ENCODE peak calls at places on chromosomes 12 and 14, in five cellular contexts. M is K562, P is A549, W is thyroid gland, G is spleen. I is an unnamed sample.

GRCh38 chr14:60648169-60648933 is 926 bp downstream of the SIX1 start:
- DNase-seq in M (peak; percentile 34), G (no peak), P (peak; percentile 41), W (no peak), I (no peak)

GRCh38 chr12:132343294-132343972 is 14.0 kb upstream of the GALNT9 start:
- DNase-seq in G (no peak), P (no peak), W (no peak), M (no peak), I (no peak)

GRCh38 chr12:101089271-101089670 is 120.8 kb downstream of the SLC5A8 start:
- DNase-seq in P (no peak), W (no peak), G (no peak), M (no peak), I (no peak)

GRCh38 chr14:38578278-38578681 is 322.4 kb upstream of the CLEC14A start:
- DNase-seq in P (no peak), G (no peak), W (no peak), M (no peak), I (no peak)

GRCh38 chr12:43969882-43970281 is 134.0 kb downstream of the TMEM117 start:
- DNase-seq in G (no peak), M (no peak), W (no peak), P (peak; percentile 41), I (no peak)

GRCh38 chr14:76227450-76228050 is 75.8 kb downstream of the GPATCH2L start:
- DNase-seq in M (no peak), W (no peak), P (peak; percentile 28), G (no peak), I (peak; percentile 15)

GRCh38 chr12:68761901-68762630 is 16.1 kb downstream of the SLC35E3 start:
- DNase-seq in G (peak; percentile 58), P (no peak), M (no peak), W (no peak), I (no peak)

GRCh38 chr12:54688309-54689033 is 40.3 kb upstream of the DCD start:
- DNase-seq in P (no peak), M (no peak), G (no peak), W (no peak), I (no peak)

GRCh38 chr12:104604995-104605675 is 148.4 kb downstream of the CHST11 start:
- DNase-seq in P (no peak), G (no peak), M (no peak), W (no peak), I (no peak)

GRCh38 chr12:47910486-47910885 is 5.7 kb upstream of the VDR start:
- DNase-seq in P (no peak), M (no peak), W (no peak), G (no peak), I (no peak)

GRCh38 chr12:4141344-4142270 is 132.0 kb upstream of the CCND2 start:
- DNase-seq in G (no peak), W (no peak), M (no peak), P (no peak), I (no peak)

GRCh38 chr14:52370406-52370911 is 56.3 kb downstream of the PTGER2 start:
- DNase-seq in P (no peak), M (no peak), W (no peak), G (no peak), I (no peak)

GRCh38 chr12:90098132-90098779 is 389.6 kb upstream of the ATP2B1 start:
- DNase-seq in W (no peak), G (no peak), M (no peak), P (peak; percentile 24), I (no peak)

DNA sequence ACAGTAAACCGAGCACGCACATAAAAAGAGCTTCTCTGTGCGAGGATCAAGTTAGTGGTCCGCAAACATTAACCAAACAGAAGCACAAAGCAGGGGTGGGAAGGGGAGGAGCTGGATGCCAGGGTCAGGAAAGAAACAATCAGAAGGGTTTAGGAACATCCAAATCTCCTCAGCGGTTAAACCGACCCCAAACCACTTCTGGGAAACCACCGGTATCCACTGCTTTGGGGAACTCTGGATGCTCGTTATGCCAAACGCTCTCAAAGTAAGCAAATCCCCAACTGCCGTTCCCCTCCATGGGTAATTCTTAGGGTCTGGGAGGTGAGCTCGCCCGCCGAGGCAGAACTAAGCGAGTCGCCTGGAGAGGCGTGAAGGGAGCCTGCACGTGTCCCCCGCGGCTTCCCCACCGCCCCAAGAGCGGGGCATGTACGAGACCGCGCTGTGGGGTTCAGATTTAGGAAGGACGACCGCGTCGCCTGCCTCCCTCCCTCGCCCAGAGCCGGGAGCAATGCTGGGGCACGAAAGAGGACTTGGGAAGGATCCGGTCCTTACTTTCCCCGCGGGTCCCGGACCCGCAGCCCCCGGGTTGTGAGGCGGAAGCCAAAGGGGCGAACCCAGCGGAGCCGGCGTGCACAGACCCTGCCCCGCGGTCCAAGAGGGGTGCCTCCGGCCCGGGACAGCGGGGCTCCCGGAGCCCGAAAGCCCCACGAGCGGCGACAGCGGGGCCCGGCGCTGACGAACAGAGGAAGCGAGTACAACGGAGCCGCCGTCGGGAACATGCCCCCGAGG is 710 bp downstream of the SBNO1 start:
- DNase-seq in G (peak; percentile 92), P (peak; percentile 52), M (peak; percentile 32), W (no peak), I (peak; percentile 26)
- TF ChIP-seq POLR2A in G (no peak), P (no peak), M (peak; percentile 28), W (no peak), I (no peak)

GRCh38 chr14:64704145-64704742 is at the start of gene PLEKHG3:
- DNase-seq in M (peak; percentile 50), W (peak; percentile 92), G (peak; percentile 90), P (peak; percentile 79), I (peak; percentile 77)
- TF ChIP-seq POLR2A in M (no peak), W (peak; percentile 97), G (no peak), P (no peak), I (no peak)

GRCh38 chr14:99560946-99561683 is 42.9 kb downstream of the CCDC85C start:
- DNase-seq in W (peak; percentile 86), G (no peak), P (no peak), M (no peak), I (no peak)
- TF ChIP-seq POLR2A in W (no peak), G (no peak), P (no peak), M (no peak), I (no peak)

DNA sequence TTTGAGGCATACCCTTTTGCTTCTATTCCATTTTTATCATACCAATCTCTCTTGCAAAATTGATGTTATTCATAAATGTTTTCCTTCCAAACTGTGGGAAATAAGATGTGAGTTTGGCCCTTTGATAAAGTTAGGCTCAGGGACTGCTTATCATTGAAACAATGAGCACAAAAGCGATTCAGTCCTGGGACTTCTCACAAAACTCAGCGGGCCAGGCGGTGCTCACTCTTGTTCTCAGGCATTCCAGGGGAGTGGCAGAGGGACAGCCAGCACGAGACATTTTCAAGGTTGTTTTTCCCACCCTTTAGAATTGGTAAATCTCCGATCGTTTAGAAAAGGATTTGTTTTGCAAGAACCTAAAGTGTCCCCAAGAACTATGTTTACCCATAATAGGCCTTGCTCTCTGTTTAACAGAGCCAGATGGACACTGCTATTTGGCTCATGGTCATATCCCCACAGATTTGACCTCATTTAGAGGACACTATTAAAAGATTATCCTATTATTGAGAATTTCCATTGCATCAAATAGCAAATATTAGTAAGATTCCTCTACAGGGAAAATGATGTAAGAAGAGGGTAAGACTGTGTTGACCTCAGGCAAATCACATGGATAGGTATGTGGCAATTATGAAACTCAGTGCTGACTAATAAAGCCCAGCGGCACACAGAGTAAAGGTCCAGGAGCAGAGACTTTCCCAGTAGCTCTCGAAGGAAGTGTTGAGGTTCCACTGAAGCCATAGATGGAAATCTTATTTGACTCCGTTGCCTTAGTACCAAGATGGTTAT is 102.7 kb upstream of the USP44 start:
- DNase-seq in W (no peak), P (peak; percentile 92), M (no peak), G (no peak), I (peak; percentile 40)
- TF ChIP-seq POLR2A in W (no peak), P (no peak), M (no peak), G (no peak), I (no peak)

GRCh38 chr12:122946690-122947271 is 19.5 kb downstream of the ABCB9 start:
- DNase-seq in P (peak; percentile 92), M (peak; percentile 50), W (peak; percentile 46), G (peak; percentile 88), I (peak; percentile 95)
- TF ChIP-seq POLR2A in P (no peak), M (no peak), W (no peak), G (no peak), I (no peak)

GRCh38 chr12:124422570-124423523 is 128.0 kb downstream of the RFLNA start:
- DNase-seq in G (no peak), W (peak; percentile 93), P (peak; percentile 98), M (peak; percentile 96), I (peak; percentile 97)
- TF ChIP-seq POLR2A in G (no peak), W (no peak), P (peak; percentile 11), M (no peak), I (peak; percentile 73)

GRCh38 chr14:31560759-31561154 is 447 bp upstream of the NUBPL start:
- DNase-seq in W (no peak), M (peak; percentile 4), P (no peak), G (no peak), I (no peak)

GRCh38 chr14:31556191-31556590 is 5.0 kb upstream of the NUBPL start:
- DNase-seq in P (no peak), M (no peak), G (no peak), W (no peak), I (no peak)

GRCh38 chr14:31564194-31564593 is 3.0 kb downstream of the NUBPL start:
- DNase-seq in M (no peak), W (no peak), P (no peak), G (no peak), I (no peak)

GRCh38 chr14:31559939-31560338 is 1.3 kb upstream of the NUBPL start:
- DNase-seq in G (peak; percentile 78), M (no peak), P (no peak), W (no peak), I (no peak)

GRCh38 chr14:31561155-31561846 is at the start of gene NUBPL:
- DNase-seq in W (peak; percentile 95), G (peak; percentile 98), P (peak; percentile 94), M (peak; percentile 85), I (peak; percentile 71)
- TF ChIP-seq POLR2A in W (peak; percentile 59), G (peak; percentile 54), P (peak; percentile 70), M (peak; percentile 84), I (peak; percentile 58)

DNA sequence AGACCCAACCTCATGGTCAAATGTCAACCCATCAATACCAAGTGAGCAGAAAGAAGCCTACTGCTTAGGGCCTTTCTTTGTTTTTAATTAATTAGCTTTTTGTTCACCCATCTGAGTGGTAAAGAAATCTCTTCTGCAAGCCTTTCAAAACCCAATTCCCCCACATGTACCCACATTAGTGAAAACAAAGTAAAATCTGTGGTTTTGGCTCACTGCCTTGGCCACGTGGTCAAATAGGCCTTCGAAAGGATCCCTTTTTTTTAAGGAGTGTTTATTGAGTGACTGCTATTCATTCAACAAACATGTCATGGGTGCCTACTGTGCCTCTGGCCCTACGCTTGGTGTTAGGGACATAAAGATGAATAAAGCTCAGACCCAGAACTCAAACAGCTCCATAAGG is 160.1 kb downstream of the NUAK1 start:
- DNase-seq in G (no peak), W (no peak), M (no peak), P (no peak), I (no peak)
- TF ChIP-seq POLR2A in G (no peak), W (no peak), M (no peak), P (no peak), I (no peak)

DNA sequence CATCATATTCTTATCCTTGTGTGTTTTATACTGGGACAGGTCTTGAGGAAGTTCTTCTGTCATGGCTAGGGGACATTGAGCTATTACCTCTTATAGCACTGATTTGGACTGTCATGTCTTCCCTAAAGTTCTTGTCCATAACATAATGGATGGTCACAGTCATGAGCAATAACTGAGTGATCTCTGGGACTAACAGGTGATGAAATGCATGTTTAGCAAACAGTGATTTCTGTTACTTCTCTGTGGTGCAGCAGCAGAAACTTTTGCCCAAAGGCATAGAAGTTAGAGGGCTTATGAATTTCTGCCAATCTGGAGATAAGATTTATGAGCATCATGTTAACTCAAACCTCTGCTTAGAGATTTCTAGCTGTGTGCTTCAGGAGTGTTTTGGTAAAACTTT is 5.9 kb downstream of the ADIPOR2 start:
- DNase-seq in P (no peak), M (no peak), G (no peak), W (no peak), I (no peak)
- TF ChIP-seq POLR2A in P (no peak), M (no peak), G (no peak), W (no peak), I (no peak)

I was measured in H54.